ENCODE peak calls at places on chromosome 13, in ten cellular contexts. One of them, this sample, is unnamed.
A peak's percentile ranks its signal among the peaks of the same experiment; 100 is the strongest.

GRCh38 chr13:27088619-27089018 is 83.0 kb downstream of the USP12 start:
- DNase-seq in stomach: no peak
- DNase-seq in spleen: no peak
- DNase-seq in GM13977: no peak
- DNase-seq in cardiac muscle cell: no peak
- DNase-seq in GM20000: no peak
- DNase-seq in endodermal cell: no peak
- DNase-seq in WERI-Rb-1: no peak
- DNase-seq in Peyer's patch: no peak
- DNase-seq in nephron progenitor cell: no peak
- DNase-seq in this sample: no peak

GRCh38 chr13:27449936-27450828 is at the start of gene MTIF3:
- DNase-seq in stomach: peak; percentile 97
- DNase-seq in spleen: peak; percentile 99
- DNase-seq in GM13977: peak; percentile 93
- DNase-seq in cardiac muscle cell: peak; percentile 92
- DNase-seq in GM20000: peak; percentile 90
- DNase-seq in endodermal cell: peak; percentile 97
- DNase-seq in WERI-Rb-1: peak; percentile 100
- DNase-seq in Peyer's patch: peak; percentile 99
- DNase-seq in nephron progenitor cell: peak; percentile 93
- DNase-seq in this sample: peak; percentile 94

GRCh38 chr13:109256866-109257760 is 529.3 kb downstream of the IRS2 start:
- DNase-seq in stomach: no peak
- DNase-seq in spleen: no peak
- DNase-seq in GM13977: no peak
- DNase-seq in cardiac muscle cell: peak; percentile 98
- DNase-seq in GM20000: no peak
- DNase-seq in endodermal cell: no peak
- DNase-seq in WERI-Rb-1: no peak
- DNase-seq in Peyer's patch: no peak
- DNase-seq in nephron progenitor cell: no peak
- DNase-seq in this sample: no peak

GRCh38 chr13:113952151-113952982 is 21.5 kb downstream of the C13orf46 start:
- DNase-seq in stomach: no peak
- DNase-seq in spleen: peak; percentile 69
- DNase-seq in GM13977: no peak
- DNase-seq in cardiac muscle cell: no peak
- DNase-seq in GM20000: no peak
- DNase-seq in endodermal cell: no peak
- DNase-seq in WERI-Rb-1: no peak
- DNase-seq in Peyer's patch: no peak
- DNase-seq in nephron progenitor cell: no peak
- DNase-seq in this sample: no peak

GRCh38 chr13:44837250-44837649 is 152.0 kb downstream of the NUFIP1 start:
- DNase-seq in stomach: no peak
- DNase-seq in spleen: no peak
- DNase-seq in GM13977: no peak
- DNase-seq in cardiac muscle cell: peak; percentile 27
- DNase-seq in GM20000: no peak
- DNase-seq in endodermal cell: no peak
- DNase-seq in WERI-Rb-1: no peak
- DNase-seq in Peyer's patch: no peak
- DNase-seq in nephron progenitor cell: no peak
- DNase-seq in this sample: no peak

GRCh38 chr13:110450016-110450900 is 111.3 kb downstream of the RAB20 start:
- DNase-seq in stomach: no peak
- DNase-seq in spleen: peak; percentile 66
- DNase-seq in GM13977: no peak
- DNase-seq in cardiac muscle cell: no peak
- DNase-seq in GM20000: no peak
- DNase-seq in endodermal cell: no peak
- DNase-seq in WERI-Rb-1: peak; percentile 3
- DNase-seq in Peyer's patch: no peak
- DNase-seq in nephron progenitor cell: no peak
- DNase-seq in this sample: no peak

GRCh38 chr13:111043575-111043982 is 71.5 kb upstream of the ARHGEF7 start:
- DNase-seq in stomach: no peak
- DNase-seq in spleen: no peak
- DNase-seq in GM13977: no peak
- DNase-seq in cardiac muscle cell: peak; percentile 62
- DNase-seq in GM20000: no peak
- DNase-seq in endodermal cell: no peak
- DNase-seq in WERI-Rb-1: no peak
- DNase-seq in Peyer's patch: no peak
- DNase-seq in nephron progenitor cell: no peak
- DNase-seq in this sample: peak; percentile 49

GRCh38 chr13:78468546-78469060 is 134.7 kb downstream of the POU4F1 start:
- DNase-seq in stomach: no peak
- DNase-seq in spleen: no peak
- DNase-seq in GM13977: no peak
- DNase-seq in cardiac muscle cell: no peak
- DNase-seq in GM20000: no peak
- DNase-seq in endodermal cell: no peak
- DNase-seq in WERI-Rb-1: no peak
- DNase-seq in Peyer's patch: no peak
- DNase-seq in nephron progenitor cell: no peak
- DNase-seq in this sample: no peak

GRCh38 chr13:106534844-106535551 is 464 bp downstream of the EFNB2 start:
- DNase-seq in stomach: peak; percentile 35
- DNase-seq in spleen: peak; percentile 87
- DNase-seq in GM13977: peak; percentile 57
- DNase-seq in cardiac muscle cell: peak; percentile 28
- DNase-seq in GM20000: peak; percentile 67
- DNase-seq in endodermal cell: peak; percentile 72
- DNase-seq in WERI-Rb-1: peak; percentile 68
- DNase-seq in Peyer's patch: no peak
- DNase-seq in nephron progenitor cell: peak; percentile 53
- DNase-seq in this sample: peak; percentile 51

GRCh38 chr13:108069521-108070210 is 145.7 kb downstream of the LIG4 start:
- DNase-seq in stomach: no peak
- DNase-seq in spleen: no peak
- DNase-seq in GM13977: no peak
- DNase-seq in cardiac muscle cell: no peak
- DNase-seq in GM20000: no peak
- DNase-seq in endodermal cell: no peak
- DNase-seq in WERI-Rb-1: no peak
- DNase-seq in Peyer's patch: no peak
- DNase-seq in nephron progenitor cell: no peak
- DNase-seq in this sample: no peak

DNA sequence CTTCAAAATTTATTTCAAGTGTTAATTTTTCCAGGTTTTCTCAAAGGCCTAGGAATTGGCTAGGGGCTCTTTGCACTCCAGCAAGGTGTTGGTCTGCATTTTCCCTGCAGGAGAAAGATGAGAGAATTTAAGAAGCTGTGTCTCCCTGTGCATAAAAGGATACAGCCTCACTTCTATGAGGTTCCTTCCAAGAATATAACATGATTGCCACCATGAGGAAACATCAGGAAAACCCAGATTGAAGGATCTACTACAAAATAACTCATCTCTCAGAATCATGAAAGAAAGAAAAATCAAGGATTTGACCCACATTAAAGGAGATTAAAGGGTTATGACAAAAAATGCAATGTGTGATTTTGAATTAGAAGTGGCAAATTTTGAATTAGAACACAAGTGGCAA is 69.9 kb downstream of the RUBCNL start:
- DNase-seq in stomach: no peak
- DNase-seq in spleen: no peak
- DNase-seq in GM13977: no peak
- DNase-seq in cardiac muscle cell: peak; percentile 58
- DNase-seq in GM20000: no peak
- DNase-seq in endodermal cell: no peak
- DNase-seq in WERI-Rb-1: no peak
- DNase-seq in Peyer's patch: no peak
- DNase-seq in nephron progenitor cell: no peak
- DNase-seq in this sample: no peak
- TF ChIP-seq CTCF in stomach: no peak
- TF ChIP-seq CTCF in spleen: no peak
- TF ChIP-seq CTCF in GM13977: no peak
- TF ChIP-seq CTCF in cardiac muscle cell: peak; percentile 22
- TF ChIP-seq CTCF in GM20000: no peak
- TF ChIP-seq CTCF in endodermal cell: no peak
- TF ChIP-seq CTCF in WERI-Rb-1: no peak
- TF ChIP-seq CTCF in Peyer's patch: no peak
- TF ChIP-seq CTCF in nephron progenitor cell: no peak
- TF ChIP-seq CTCF in this sample: no peak

GRCh38 chr13:99501952-99502310 is 659 bp downstream of the TM9SF2 start:
- DNase-seq in stomach: peak; percentile 30
- DNase-seq in spleen: no peak
- DNase-seq in GM13977: no peak
- DNase-seq in cardiac muscle cell: peak; percentile 35
- DNase-seq in GM20000: no peak
- DNase-seq in endodermal cell: no peak
- DNase-seq in WERI-Rb-1: peak; percentile 43
- DNase-seq in Peyer's patch: peak; percentile 67
- DNase-seq in nephron progenitor cell: peak; percentile 40
- DNase-seq in this sample: no peak

GRCh38 chr13:99500839-99501134 is 485 bp upstream of the TM9SF2 start:
- DNase-seq in stomach: no peak
- DNase-seq in spleen: no peak
- DNase-seq in GM13977: no peak
- DNase-seq in cardiac muscle cell: no peak
- DNase-seq in GM20000: no peak
- DNase-seq in endodermal cell: no peak
- DNase-seq in WERI-Rb-1: no peak
- DNase-seq in Peyer's patch: no peak
- DNase-seq in nephron progenitor cell: no peak
- DNase-seq in this sample: no peak

GRCh38 chr13:99505814-99506269 is 4.6 kb downstream of the TM9SF2 start:
- DNase-seq in stomach: no peak
- DNase-seq in spleen: no peak
- DNase-seq in GM13977: no peak
- DNase-seq in cardiac muscle cell: peak; percentile 27
- DNase-seq in GM20000: no peak
- DNase-seq in endodermal cell: no peak
- DNase-seq in WERI-Rb-1: no peak
- DNase-seq in Peyer's patch: no peak
- DNase-seq in nephron progenitor cell: no peak
- DNase-seq in this sample: no peak

GRCh38 chr13:99498304-99499161 is 2.7 kb upstream of the TM9SF2 start:
- DNase-seq in stomach: peak; percentile 98
- DNase-seq in spleen: peak; percentile 98
- DNase-seq in GM13977: peak; percentile 95
- DNase-seq in cardiac muscle cell: peak; percentile 99
- DNase-seq in GM20000: peak; percentile 92
- DNase-seq in endodermal cell: peak; percentile 100
- DNase-seq in WERI-Rb-1: peak; percentile 100
- DNase-seq in Peyer's patch: peak; percentile 99
- DNase-seq in nephron progenitor cell: peak; percentile 94
- DNase-seq in this sample: peak; percentile 97

DNA sequence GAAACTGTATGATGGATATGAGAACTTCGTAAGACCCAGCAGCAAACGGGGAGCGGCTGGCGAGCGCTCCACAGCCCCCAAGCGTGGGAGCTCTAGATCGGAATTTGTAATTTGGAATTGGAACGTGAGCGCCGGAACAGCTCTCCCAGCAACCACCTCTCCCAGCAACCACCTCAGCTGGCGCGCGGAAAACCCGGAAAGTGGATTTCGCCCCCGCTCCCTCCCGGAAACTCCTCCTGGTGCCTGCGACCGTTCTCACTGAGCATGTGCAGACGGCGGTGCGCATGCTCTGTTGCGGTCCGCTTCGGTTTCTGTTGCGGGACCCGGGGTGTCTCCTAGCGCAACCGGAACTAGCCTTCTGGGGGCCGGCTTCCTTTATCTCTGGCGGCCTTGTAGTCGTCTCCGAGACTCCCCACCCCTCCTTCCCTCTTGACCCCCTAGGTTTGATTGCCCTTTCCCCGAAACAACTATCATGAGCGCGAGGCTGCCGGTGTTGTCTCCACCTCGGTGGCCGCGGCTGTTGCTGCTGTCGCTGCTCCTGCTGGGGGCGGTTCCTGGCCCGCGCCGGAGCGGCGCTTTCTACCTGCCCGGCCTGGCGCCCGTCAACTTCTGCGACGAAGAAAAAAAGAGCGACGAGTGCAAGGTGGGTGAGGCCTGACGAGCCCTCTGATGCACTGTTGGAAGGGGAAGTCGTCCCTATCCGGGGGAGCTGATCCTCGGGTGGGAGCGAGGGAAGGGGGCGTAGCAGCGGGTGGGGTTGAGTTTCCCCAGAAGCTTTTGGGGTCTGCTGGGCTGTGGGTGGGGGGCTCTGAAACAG is at the start of gene TM9SF2:
- DNase-seq in stomach: peak; percentile 98
- DNase-seq in spleen: peak; percentile 98
- DNase-seq in GM13977: peak; percentile 90
- DNase-seq in cardiac muscle cell: peak; percentile 98
- DNase-seq in GM20000: peak; percentile 87
- DNase-seq in endodermal cell: peak; percentile 100
- DNase-seq in WERI-Rb-1: peak; percentile 100
- DNase-seq in Peyer's patch: peak; percentile 98
- DNase-seq in nephron progenitor cell: peak; percentile 100
- DNase-seq in this sample: peak; percentile 92
- TF ChIP-seq CTCF in stomach: no peak
- TF ChIP-seq CTCF in spleen: no peak
- TF ChIP-seq CTCF in GM13977: no peak
- TF ChIP-seq CTCF in cardiac muscle cell: no peak
- TF ChIP-seq CTCF in GM20000: no peak
- TF ChIP-seq CTCF in endodermal cell: no peak
- TF ChIP-seq CTCF in WERI-Rb-1: no peak
- TF ChIP-seq CTCF in Peyer's patch: no peak
- TF ChIP-seq CTCF in nephron progenitor cell: no peak
- TF ChIP-seq CTCF in this sample: no peak

GRCh38 chr13:88000239-88000638 is 329.1 kb downstream of the SLITRK5 start:
- DNase-seq in stomach: no peak
- DNase-seq in spleen: no peak
- DNase-seq in GM13977: no peak
- DNase-seq in cardiac muscle cell: no peak
- DNase-seq in GM20000: no peak
- DNase-seq in endodermal cell: peak; percentile 49
- DNase-seq in WERI-Rb-1: no peak
- DNase-seq in Peyer's patch: no peak
- DNase-seq in nephron progenitor cell: no peak
- DNase-seq in this sample: no peak
- TF ChIP-seq CTCF in stomach: no peak
- TF ChIP-seq CTCF in spleen: no peak
- TF ChIP-seq CTCF in GM13977: no peak
- TF ChIP-seq CTCF in cardiac muscle cell: no peak
- TF ChIP-seq CTCF in GM20000: no peak
- TF ChIP-seq CTCF in endodermal cell: no peak
- TF ChIP-seq CTCF in WERI-Rb-1: peak; percentile 33
- TF ChIP-seq CTCF in Peyer's patch: no peak
- TF ChIP-seq CTCF in nephron progenitor cell: no peak
- TF ChIP-seq CTCF in this sample: no peak

DNA sequence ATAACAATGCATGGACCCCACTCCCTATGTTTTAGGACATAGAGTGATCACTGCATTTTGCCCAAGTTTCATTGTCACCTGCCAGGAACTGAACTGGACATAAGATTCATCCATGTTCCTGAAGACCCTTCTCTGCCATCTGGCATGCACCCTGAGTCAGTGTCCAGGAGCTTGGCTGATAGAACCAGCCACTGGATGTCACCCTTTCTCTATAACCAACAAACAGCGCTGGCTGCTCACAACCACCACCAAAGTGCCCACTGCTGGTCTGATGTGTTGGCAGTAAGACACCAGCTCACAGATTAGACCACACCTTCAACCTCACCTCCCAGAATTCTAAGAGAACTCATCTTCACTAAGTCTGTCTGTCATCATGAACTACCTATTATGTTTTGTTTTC is 333.4 kb downstream of the ITGBL1 start:
- DNase-seq in stomach: no peak
- DNase-seq in spleen: no peak
- DNase-seq in GM13977: no peak
- DNase-seq in cardiac muscle cell: no peak
- DNase-seq in GM20000: no peak
- DNase-seq in endodermal cell: peak; percentile 85
- DNase-seq in WERI-Rb-1: peak; percentile 86
- DNase-seq in Peyer's patch: no peak
- DNase-seq in nephron progenitor cell: peak; percentile 14
- DNase-seq in this sample: peak; percentile 2
- TF ChIP-seq CTCF in stomach: no peak
- TF ChIP-seq CTCF in spleen: no peak
- TF ChIP-seq CTCF in GM13977: no peak
- TF ChIP-seq CTCF in cardiac muscle cell: no peak
- TF ChIP-seq CTCF in GM20000: no peak
- TF ChIP-seq CTCF in endodermal cell: peak; percentile 84
- TF ChIP-seq CTCF in WERI-Rb-1: peak; percentile 92
- TF ChIP-seq CTCF in Peyer's patch: no peak
- TF ChIP-seq CTCF in nephron progenitor cell: peak; percentile 14
- TF ChIP-seq CTCF in this sample: no peak